ENCODE peak calls at places on chromosomes 6 and 20, in nine cellular contexts. Q is Peyer's patch, R is RWPE1, D is Calu3, N is heart left ventricle, V is PC-3, X is activated B cell treated with CpG ODN at 0.5 μM for 24 hours, I is fibroblast of pulmonary artery, Z is uterus. B is an unnamed sample.
A peak's percentile ranks its signal among the peaks of the same experiment; 100 is the strongest.

GRCh38 chr20:34300809-34301586 is 2.2 kb downstream of the AHCY start:
- DNase-seq in N (peak; percentile 36), Z (no peak), Q (no peak), R (no peak), V (no peak), D (peak; percentile 16), I (no peak), X (no peak), B (no peak)

GRCh38 chr6:34984416-34984815 is 95.4 kb downstream of the ANKS1A start:
- DNase-seq in I (no peak), N (no peak), Z (no peak), D (no peak), X (no peak), R (no peak), V (no peak), Q (no peak), B (no peak)

GRCh38 chr6:126020305-126021050 is 34.1 kb downstream of the TRMT11 start:
- DNase-seq in N (no peak), D (no peak), I (no peak), Z (no peak), R (no peak), X (no peak), V (no peak), Q (no peak), B (no peak)

GRCh38 chr20:58623579-58624473 is 27.3 kb upstream of the STX16 start:
- DNase-seq in X (no peak), V (peak; percentile 99), N (peak; percentile 83), D (peak; percentile 93), Q (no peak), I (peak; percentile 94), R (peak; percentile 100), Z (peak; percentile 86), B (no peak)

GRCh38 chr6:170086639-170087420 is 204.0 kb downstream of the DLL1 start:
- DNase-seq in X (peak; percentile 15), R (no peak), Q (no peak), V (no peak), Z (peak; percentile 7), D (no peak), I (no peak), N (no peak), B (peak; percentile 62)

GRCh38 chr20:20371133-20371532 is 3.2 kb downstream of the INSM1 start:
- DNase-seq in Q (no peak), I (no peak), Z (no peak), X (no peak), N (no peak), R (no peak), V (no peak), D (no peak), B (no peak)

GRCh38 chr6:111597687-111598086 is 8.0 kb downstream of the TRAF3IP2 start:
- DNase-seq in I (no peak), R (no peak), D (no peak), Q (no peak), X (no peak), Z (no peak), N (no peak), V (no peak), B (no peak)

GRCh38 chr20:33433875-33434274 is 9.7 kb downstream of the SNTA1 start:
- DNase-seq in D (no peak), V (no peak), R (no peak), N (no peak), Q (no peak), X (no peak), Z (no peak), I (no peak), B (no peak)

GRCh38 chr20:11229772-11230171 is 556.0 kb upstream of the JAG1 start:
- DNase-seq in V (peak; percentile 82), Z (peak; percentile 39), R (peak; percentile 50), Q (no peak), I (peak; percentile 99), X (no peak), D (peak; percentile 77), N (peak; percentile 64), B (no peak)

GRCh38 chr20:6700563-6701328 is 66.7 kb upstream of the BMP2 start:
- DNase-seq in X (no peak), I (no peak), D (no peak), Q (no peak), Z (peak; percentile 15), V (no peak), R (no peak), N (no peak), B (peak; percentile 75)

GRCh38 chr20:41287327-41287726 is 30.2 kb downstream of the ZHX3 start:
- DNase-seq in V (peak; percentile 56), R (peak; percentile 46), I (peak; percentile 88), X (no peak), D (no peak), N (no peak), Q (no peak), Z (no peak), B (no peak)

GRCh38 chr6:25555188-25555587 is 96.8 kb upstream of the SCGN start:
- DNase-seq in X (no peak), V (no peak), Z (no peak), I (no peak), Q (no peak), N (no peak), R (no peak), D (no peak), B (no peak)

GRCh38 chr20:36066777-36067176 is 87.8 kb upstream of the EPB41L1 start:
- DNase-seq in R (no peak), Q (no peak), I (no peak), Z (no peak), D (no peak), N (no peak), X (no peak), V (no peak), B (no peak)

GRCh38 chr6:54681987-54682386 is 164.6 kb upstream of the FAM83B start:
- DNase-seq in V (peak; percentile 76), Q (no peak), N (no peak), R (no peak), X (no peak), D (peak; percentile 13), I (peak; percentile 88), Z (no peak), B (no peak)

GRCh38 chr6:43904311-43905123 is 134.5 kb downstream of the VEGFA start:
- DNase-seq in V (peak; percentile 30), Z (no peak), Q (no peak), I (peak; percentile 26), N (no peak), D (no peak), X (no peak), R (no peak), B (no peak)

GRCh38 chr6:140566706-140567330 is 1192.4 kb upstream of the CITED2 start:
- DNase-seq in X (no peak), D (no peak), I (peak; percentile 68), R (peak; percentile 36), N (no peak), Q (no peak), V (peak; percentile 22), Z (no peak), B (no peak)

DNA sequence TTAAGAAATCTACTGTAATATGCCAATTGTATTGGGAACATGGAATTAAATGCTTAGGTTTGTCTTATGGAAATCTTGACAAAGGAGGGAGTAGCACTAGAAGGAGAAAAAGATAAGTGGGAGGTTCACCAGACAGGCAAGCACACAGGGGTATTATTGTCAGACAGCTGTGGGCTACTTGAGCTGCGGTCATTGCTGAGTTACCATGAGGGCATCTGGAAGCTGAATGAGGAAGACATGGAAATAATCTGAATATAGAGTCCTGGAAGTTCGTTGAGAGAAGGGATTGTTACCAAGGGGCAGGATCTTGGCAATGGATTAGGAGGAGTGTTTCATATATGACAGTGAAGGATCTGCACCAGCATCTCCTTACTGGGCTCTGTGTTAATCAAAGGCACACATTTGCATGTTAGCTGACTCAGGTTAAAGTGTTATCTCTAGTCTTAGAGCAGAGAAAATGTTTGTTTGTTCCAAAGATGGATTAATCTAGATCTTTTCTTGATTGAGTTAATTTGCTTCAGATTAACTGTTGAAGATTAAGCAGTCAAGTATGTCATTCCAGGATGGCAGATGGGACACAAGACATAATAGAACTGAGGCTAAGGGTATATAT is 53.0 kb upstream of the SUPT3H start:
- DNase-seq in V (no peak), I (no peak), Z (no peak), R (no peak), N (no peak), D (no peak), X (no peak), Q (no peak), B (no peak)
- TF ChIP-seq CTCF in V (no peak), I (no peak), Z (no peak), R (no peak), N (no peak), D (no peak), X (no peak), Q (no peak), B (no peak)

DNA sequence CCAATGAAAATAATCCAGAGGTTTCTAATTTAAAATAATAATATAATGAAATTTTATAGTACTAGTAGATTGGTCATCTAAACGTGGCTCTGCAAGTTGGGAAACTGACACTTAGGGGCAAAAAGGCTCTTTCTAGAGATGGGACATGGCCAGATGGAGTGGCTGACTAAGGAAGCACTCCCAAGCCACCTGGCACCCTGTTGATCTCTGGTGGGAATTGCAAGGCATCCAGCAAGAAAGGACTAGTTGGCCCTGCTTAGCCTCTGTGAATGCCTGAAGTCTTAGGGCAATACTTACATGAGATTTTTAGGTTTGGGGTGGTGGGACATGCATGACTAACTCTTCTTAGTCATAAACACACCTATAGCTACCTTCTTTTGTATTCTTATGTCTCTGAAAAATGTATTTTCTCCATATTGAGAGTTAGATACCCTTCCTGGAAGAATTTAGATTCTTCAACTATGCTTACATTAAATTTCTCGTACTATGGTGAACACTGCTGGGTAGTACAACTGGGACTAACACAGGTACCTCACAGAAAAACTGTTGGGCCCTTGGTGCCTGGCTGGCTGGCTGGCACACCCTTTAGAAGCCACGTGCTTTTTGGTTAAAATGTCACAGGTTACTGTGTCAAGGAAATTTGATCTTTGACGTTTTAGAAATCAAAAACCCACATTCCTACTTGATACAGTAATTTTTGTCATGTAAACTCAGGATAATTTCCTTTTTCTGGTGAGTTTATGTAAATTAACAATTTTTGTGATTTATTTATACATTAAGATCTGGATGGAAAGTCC is 25.0 kb upstream of the SH3BGRL2 start:
- DNase-seq in V (no peak), D (no peak), Z (no peak), I (no peak), N (no peak), R (no peak), Q (no peak), X (no peak), B (no peak)
- TF ChIP-seq CTCF in V (no peak), D (no peak), Z (no peak), I (no peak), N (no peak), R (no peak), Q (no peak), X (no peak), B (no peak)

GRCh38 chr6:134249759-134250602 is 67.9 kb downstream of the SGK1 start:
- DNase-seq in I (peak; percentile 62), N (no peak), X (no peak), Z (no peak), Q (no peak), D (no peak), V (no peak), R (no peak), B (no peak)
- TF ChIP-seq CTCF in I (no peak), N (no peak), X (no peak), Z (no peak), Q (no peak), D (no peak), V (no peak), R (no peak), B (no peak)

DNA sequence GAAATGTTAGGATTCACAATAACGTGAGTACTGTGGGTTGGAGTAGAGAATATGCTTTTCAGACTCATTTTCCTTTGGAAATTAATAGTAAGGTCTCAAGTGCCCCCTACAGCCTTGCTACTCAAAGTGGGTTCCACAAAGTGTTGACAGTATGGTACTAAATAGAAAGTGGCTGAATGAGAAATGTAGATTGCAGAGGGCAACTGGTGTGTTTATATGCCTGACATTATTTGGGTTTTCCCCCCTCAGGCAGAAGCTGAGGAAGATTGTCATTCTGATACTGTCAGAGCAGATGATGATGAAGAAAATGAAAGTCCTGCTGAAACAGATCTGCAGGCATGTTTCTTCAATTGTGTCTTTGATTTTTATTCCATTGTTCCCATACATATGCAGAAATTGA is 5.6 kb downstream of the FBXO9 start:
- DNase-seq in N (no peak), V (no peak), R (no peak), D (no peak), X (no peak), Z (no peak), I (peak; percentile 16), Q (no peak), B (no peak)
- TF ChIP-seq CTCF in N (no peak), V (peak; percentile 17), R (no peak), D (no peak), X (no peak), Z (no peak), I (peak; percentile 4), Q (no peak), B (peak; percentile 4)

B was measured in upper lobe of right lung.